ENCODE peak calls at places on chromosomes 16 and 17, in seven cellular contexts. J is K562, E is GM12878, V is HCT116, O is H1, I is HepG2, G is SK-N-SH. Q is an unnamed sample.

GRCh38 chr16:2095315-2095853 is 40.3 kb downstream of the PKD1 start:
- DNase-seq in V (no peak), J (no peak), I (no peak), O (no peak), E (no peak), G (no peak), Q (no peak)

GRCh38 chr16:15643453-15644305 is 725 bp upstream of the MARF1 start:
- DNase-seq in E (no peak), J (peak), O (peak), V (peak), G (peak), I (peak), Q (no peak)

GRCh38 chr17:57255182-57255775 is 1.0 kb upstream of the MSI2 start:
- DNase-seq in O (peak), V (no peak), E (no peak), I (no peak), G (no peak), J (no peak), Q (no peak)

GRCh38 chr17:40058865-40059264 is 3.9 kb upstream of the THRA start:
- DNase-seq in V (no peak), E (no peak), O (no peak), G (no peak), I (no peak), J (no peak), Q (no peak)

GRCh38 chr17:77457572-77458201 is 316.9 kb downstream of the SEC14L1 start:
- DNase-seq in O (no peak), E (no peak), J (no peak), I (no peak), G (no peak), V (no peak), Q (no peak)

GRCh38 chr16:10579965-10580918 is at the start of gene EMP2:
- DNase-seq in I (peak), G (peak), J (peak), O (peak), E (no peak), V (peak), Q (peak)

GRCh38 chr16:68128577-68129305 is 43.6 kb downstream of the NFATC3 start:
- DNase-seq in V (no peak), O (no peak), I (peak), J (no peak), E (no peak), G (no peak), Q (no peak)

GRCh38 chr17:41919840-41920579 is 1.3 kb upstream of the ACLY start:
- DNase-seq in I (no peak), E (no peak), V (no peak), G (no peak), O (peak), J (peak), Q (no peak)

GRCh38 chr16:31202402-31203385 is at the start of gene PYCARD:
- DNase-seq in G (peak), J (peak), E (no peak), V (no peak), O (peak), I (no peak), Q (no peak)

GRCh38 chr16:87562201-87562600 is 40.1 kb upstream of the JPH3 start:
- DNase-seq in I (no peak), E (no peak), V (no peak), O (no peak), G (no peak), J (no peak), Q (no peak)

GRCh38 chr16:75265911-75266701 is 14.7 kb upstream of the BCAR1 start:
- DNase-seq in E (no peak), V (no peak), G (peak), I (peak), O (peak), J (peak), Q (peak)

GRCh38 chr17:82064433-82065192 is 991 bp downstream of the DUS1L start:
- DNase-seq in O (no peak), J (no peak), I (peak), G (no peak), V (no peak), E (no peak), Q (no peak)

GRCh38 chr16:22052985-22053384 is 39.4 kb upstream of the VWA3A start:
- DNase-seq in I (no peak), G (no peak), O (no peak), J (peak), V (no peak), E (no peak), Q (no peak)

GRCh38 chr16:22050963-22051362 is 41.4 kb upstream of the VWA3A start:
- DNase-seq in E (no peak), J (no peak), O (no peak), V (peak), G (no peak), I (no peak), Q (no peak)

GRCh38 chr16:22054847-22055590 is 37.3 kb upstream of the VWA3A start:
- DNase-seq in I (no peak), E (no peak), G (no peak), V (no peak), O (no peak), J (peak), Q (no peak)

GRCh38 chr16:22053921-22054341 is 38.4 kb upstream of the VWA3A start:
- DNase-seq in V (no peak), I (no peak), O (no peak), J (no peak), E (peak), G (no peak), Q (no peak)

GRCh38 chr16:22055881-22056280 is 36.5 kb upstream of the VWA3A start:
- DNase-seq in J (peak), G (no peak), E (no peak), I (peak), O (peak), V (no peak), Q (no peak)
- TF ChIP-seq JUND in J (no peak), G (no peak), E (no peak), I (no peak), O (no peak), V (no peak), Q (no peak)

GRCh38 chr17:35086164-35086563 is 22.7 kb upstream of the RFFL start:
- DNase-seq in V (no peak), G (no peak), I (no peak), J (no peak), E (no peak), O (no peak), Q (no peak)

GRCh38 chr17:35084987-35085386 is 21.5 kb upstream of the RFFL start:
- DNase-seq in O (no peak), V (peak), I (no peak), J (peak), E (no peak), G (no peak), Q (no peak)

GRCh38 chr17:35087731-35088646 is 24.5 kb upstream of the RFFL start:
- DNase-seq in V (no peak), E (no peak), J (peak), I (peak), O (no peak), G (peak), Q (peak)

GRCh38 chr17:35088647-35088910 is 25.1 kb upstream of the RFFL start:
- DNase-seq in E (no peak), J (peak), G (no peak), I (no peak), V (peak), O (peak), Q (no peak)

DNA sequence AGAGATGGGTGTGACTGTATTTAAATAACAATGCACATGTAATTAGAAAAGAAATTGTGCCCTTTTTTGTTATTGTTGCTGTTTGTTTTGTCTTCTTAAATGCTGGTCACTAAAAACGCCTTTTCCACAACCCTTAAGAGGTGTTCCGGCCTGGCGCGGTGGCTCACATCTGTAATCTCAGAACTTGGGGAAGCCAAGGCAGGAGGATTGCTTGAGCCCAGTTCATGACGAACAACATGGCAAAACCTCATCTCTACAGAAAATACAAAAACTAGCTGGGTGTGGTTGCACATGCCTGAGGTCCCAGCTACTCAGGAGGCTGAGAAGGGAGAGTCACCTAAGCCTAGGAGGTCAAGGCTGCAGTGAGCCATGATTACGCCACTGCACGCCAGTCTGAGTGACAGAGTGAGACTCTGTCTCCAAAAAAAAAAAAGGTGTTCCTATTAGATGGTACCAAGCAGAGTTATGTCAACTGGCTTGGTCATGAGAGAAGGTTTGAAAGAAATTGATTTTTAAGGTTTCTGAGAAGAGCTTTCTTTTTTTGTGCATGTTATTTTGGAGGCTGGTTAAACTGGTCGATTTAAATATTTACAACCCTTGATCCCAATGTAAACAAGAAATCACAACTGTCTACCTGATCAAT is 23.5 kb upstream of the RFFL start:
- DNase-seq in E (no peak), O (no peak), G (no peak), V (no peak), I (peak), J (peak), Q (peak)
- TF ChIP-seq JUND in E (no peak), O (no peak), G (no peak), V (no peak), I (no peak), J (no peak), Q (no peak)

GRCh38 chr17:43031666-43032065 is 6.6 kb downstream of the RND2 start:
- DNase-seq in O (no peak), J (no peak), G (no peak), I (no peak), V (no peak), E (no peak), Q (no peak)
- TF ChIP-seq JUND in O (no peak), J (no peak), G (no peak), I (no peak), V (no peak), E (no peak), Q (no peak)

GRCh38 chr16:85136213-85136704 is 24.0 kb upstream of the CIBAR2 start:
- DNase-seq in J (peak), G (no peak), V (no peak), I (no peak), O (no peak), E (peak), Q (no peak)

GRCh38 chr16:85134794-85135153 is 22.5 kb upstream of the CIBAR2 start:
- DNase-seq in O (no peak), E (no peak), J (peak), G (no peak), V (no peak), I (no peak), Q (no peak)

GRCh38 chr16:85137323-85138072 is 25.2 kb upstream of the CIBAR2 start:
- DNase-seq in J (peak), V (no peak), E (no peak), O (no peak), G (peak), I (peak), Q (peak)

GRCh38 chr16:85138073-85138824 is 26.0 kb upstream of the CIBAR2 start:
- DNase-seq in G (no peak), I (no peak), J (no peak), E (no peak), V (no peak), O (no peak), Q (no peak)

GRCh38 chr16:85136705-85137322 is 24.5 kb upstream of the CIBAR2 start:
- DNase-seq in I (peak), V (no peak), E (no peak), G (peak), O (no peak), J (no peak), Q (no peak)
- TF ChIP-seq JUND in I (no peak), V (no peak), E (no peak), G (no peak), O (no peak), J (no peak), Q (no peak)

GRCh38 chr17:72416054-72416691 is 295.4 kb downstream of the SOX9 start:
- DNase-seq in I (no peak), E (peak), G (peak), V (no peak), J (no peak), O (no peak), Q (no peak)
- TF ChIP-seq JUND in I (no peak), E (no peak), G (peak), V (no peak), J (no peak), O (no peak), Q (no peak)

DNA sequence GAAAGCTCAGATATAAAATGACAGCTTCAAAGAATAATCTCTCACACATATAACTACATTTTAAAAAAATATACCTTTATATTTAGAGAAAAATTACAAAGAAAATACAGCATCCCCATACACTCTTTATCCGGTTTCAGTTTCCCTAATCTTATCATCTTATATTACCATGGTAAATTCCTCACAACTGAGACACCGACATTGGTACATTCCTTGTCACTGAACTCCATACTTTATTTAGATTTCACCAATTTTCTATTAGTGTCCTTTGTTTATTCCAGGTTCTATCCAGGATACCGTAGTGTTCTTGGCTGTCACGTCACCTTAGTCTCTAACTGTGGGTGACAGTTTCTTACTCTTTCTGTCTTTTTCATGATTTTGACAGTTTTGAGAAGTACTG is 22.0 kb upstream of the ABCA10 start:
- DNase-seq in J (no peak), V (no peak), O (no peak), E (no peak), G (no peak), I (no peak), Q (no peak)
- TF ChIP-seq JUND in J (no peak), V (no peak), O (no peak), E (no peak), G (peak), I (no peak), Q (no peak)

DNA sequence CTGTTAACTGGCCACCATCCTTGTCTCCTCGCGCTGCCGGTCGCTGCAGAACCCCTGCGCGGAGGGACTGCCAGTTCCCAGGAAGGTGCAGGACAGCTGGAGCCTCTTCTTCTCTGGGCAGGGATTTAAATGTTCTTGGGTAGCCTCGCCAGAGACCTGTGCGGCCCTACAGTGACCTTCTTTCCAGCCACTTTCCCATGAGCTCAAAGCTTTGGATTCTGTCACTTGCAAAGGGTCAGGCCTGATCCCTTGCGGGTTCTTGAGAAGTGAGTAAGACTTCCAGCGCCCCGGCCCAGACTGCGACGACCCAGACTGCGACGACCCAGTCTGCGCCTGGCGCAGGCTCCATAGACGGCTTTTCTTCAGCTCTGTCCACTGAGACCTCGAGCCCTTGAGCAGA is 1.4 kb upstream of the SLFN5 start:
- DNase-seq in G (no peak), I (no peak), O (no peak), E (no peak), J (no peak), V (no peak), Q (no peak)
- TF ChIP-seq JUND in G (no peak), I (no peak), O (no peak), E (no peak), J (no peak), V (no peak), Q (no peak)

GRCh38 chr16:85765273-85765672 is 14.4 kb upstream of the C16orf74 start:
- DNase-seq in E (no peak), O (no peak), V (no peak), J (no peak), G (no peak), I (no peak), Q (no peak)

GRCh38 chr16:85765767-85766166 is 14.9 kb upstream of the C16orf74 start:
- DNase-seq in E (no peak), G (no peak), O (no peak), J (no peak), V (no peak), I (no peak), Q (no peak)

GRCh38 chr16:85770741-85771140 is 19.8 kb upstream of the C16orf74 start:
- DNase-seq in E (no peak), J (no peak), G (no peak), O (no peak), I (no peak), V (no peak), Q (peak)

GRCh38 chr16:85768225-85768624 is 17.3 kb upstream of the C16orf74 start:
- DNase-seq in E (no peak), O (no peak), V (no peak), J (no peak), G (no peak), I (no peak), Q (no peak)

GRCh38 chr16:85767569-85767968 is 16.7 kb upstream of the C16orf74 start:
- DNase-seq in J (peak), G (no peak), I (no peak), E (no peak), V (peak), O (no peak), Q (no peak)
- TF ChIP-seq JUND in J (peak), G (peak), I (no peak), E (no peak), V (no peak), O (no peak), Q (no peak)

GRCh38 chr16:54239441-54239840 is 47.1 kb downstream of the IRX3 start:
- DNase-seq in V (no peak), I (no peak), J (no peak), G (no peak), O (no peak), E (no peak), Q (no peak)

GRCh38 chr16:54233626-54234025 is 53.0 kb downstream of the IRX3 start:
- DNase-seq in E (no peak), O (no peak), J (no peak), I (no peak), V (no peak), G (no peak), Q (no peak)

GRCh38 chr16:54240180-54241125 is 46.1 kb downstream of the IRX3 start:
- DNase-seq in V (no peak), I (no peak), E (no peak), O (no peak), J (no peak), G (no peak), Q (no peak)

GRCh38 chr16:54241525-54241924 is 45.1 kb downstream of the IRX3 start:
- DNase-seq in I (no peak), V (no peak), J (no peak), G (no peak), O (no peak), E (no peak), Q (no peak)

DNA sequence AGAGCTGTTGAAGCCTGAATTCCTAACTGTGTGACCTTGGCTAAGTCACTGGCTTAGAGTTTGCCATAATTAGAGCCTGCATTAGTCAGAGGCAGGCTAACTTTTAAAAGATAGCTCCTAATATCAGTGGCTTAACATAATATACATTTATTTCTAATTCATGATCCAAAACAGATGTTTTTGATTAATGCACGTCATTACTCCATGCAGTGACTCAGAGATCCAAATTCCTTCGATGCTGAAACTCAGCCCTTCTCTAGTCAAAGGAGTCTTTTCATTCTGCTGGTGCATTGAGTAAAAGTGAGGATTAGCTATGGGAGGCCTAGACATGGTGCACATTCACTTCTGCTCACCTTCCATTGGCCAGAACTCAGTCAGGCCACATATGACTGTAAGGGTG is 49.8 kb downstream of the IRX3 start:
- DNase-seq in O (no peak), J (no peak), I (no peak), V (no peak), G (no peak), E (no peak), Q (no peak)
- TF ChIP-seq JUND in O (no peak), J (no peak), I (no peak), V (no peak), G (peak), E (no peak), Q (no peak)